ENCODE peak calls at places on chromosome 6, in four cellular contexts. One of them, this sample, is unnamed.

GRCh38 chr6:39430968-39431523 is 108.5 kb upstream of the KCNK16 start:
- DNase-seq in brain microvascular endothelial cell: no peak
- DNase-seq in SJSA1: peak
- DNase-seq in CD8-positive, alpha-beta T cell: no peak
- DNase-seq in this sample: peak

GRCh38 chr6:163232015-163232523 is 182.4 kb upstream of the QKI start:
- DNase-seq in brain microvascular endothelial cell: no peak
- DNase-seq in SJSA1: no peak
- DNase-seq in CD8-positive, alpha-beta T cell: no peak
- DNase-seq in this sample: no peak

GRCh38 chr6:34412643-34413214 is 13.1 kb downstream of the RPS10 start:
- DNase-seq in brain microvascular endothelial cell: no peak
- DNase-seq in SJSA1: peak
- DNase-seq in CD8-positive, alpha-beta T cell: no peak
- DNase-seq in this sample: no peak

GRCh38 chr6:125316621-125317020 is 14.9 kb upstream of the HDDC2 start:
- DNase-seq in brain microvascular endothelial cell: no peak
- DNase-seq in SJSA1: no peak
- DNase-seq in CD8-positive, alpha-beta T cell: no peak
- DNase-seq in this sample: no peak

GRCh38 chr6:100257661-100258395 is 206.9 kb downstream of the SIM1 start:
- DNase-seq in brain microvascular endothelial cell: peak
- DNase-seq in SJSA1: peak
- DNase-seq in CD8-positive, alpha-beta T cell: no peak
- DNase-seq in this sample: peak

GRCh38 chr6:44284119-44284518 is 13.9 kb downstream of the TMEM151B start:
- DNase-seq in brain microvascular endothelial cell: no peak
- DNase-seq in SJSA1: no peak
- DNase-seq in CD8-positive, alpha-beta T cell: no peak
- DNase-seq in this sample: no peak

GRCh38 chr6:158185729-158186456 is 17.7 kb downstream of the GTF2H5 start:
- DNase-seq in brain microvascular endothelial cell: peak
- DNase-seq in SJSA1: no peak
- DNase-seq in CD8-positive, alpha-beta T cell: no peak
- DNase-seq in this sample: no peak

GRCh38 chr6:147841749-147842148 is 333.3 kb downstream of the SAMD5 start:
- DNase-seq in brain microvascular endothelial cell: no peak
- DNase-seq in SJSA1: no peak
- DNase-seq in CD8-positive, alpha-beta T cell: no peak
- DNase-seq in this sample: no peak

GRCh38 chr6:88566746-88567534 is 396.5 kb downstream of the RNGTT start:
- DNase-seq in brain microvascular endothelial cell: no peak
- DNase-seq in SJSA1: no peak
- DNase-seq in CD8-positive, alpha-beta T cell: no peak
- DNase-seq in this sample: no peak

GRCh38 chr6:88730602-88731001 is 232.8 kb downstream of the RNGTT start:
- DNase-seq in brain microvascular endothelial cell: peak
- DNase-seq in SJSA1: peak
- DNase-seq in CD8-positive, alpha-beta T cell: no peak
- DNase-seq in this sample: no peak

GRCh38 chr6:84653027-84653551 is 111.3 kb downstream of the TBX18 start:
- DNase-seq in brain microvascular endothelial cell: no peak
- DNase-seq in SJSA1: no peak
- DNase-seq in CD8-positive, alpha-beta T cell: no peak
- DNase-seq in this sample: no peak

GRCh38 chr6:137729866-137730629 is 137.0 kb upstream of the TNFAIP3 start:
- DNase-seq in brain microvascular endothelial cell: peak
- DNase-seq in SJSA1: no peak
- DNase-seq in CD8-positive, alpha-beta T cell: no peak
- DNase-seq in this sample: no peak

GRCh38 chr6:93423542-93423941 is 4.2 kb upstream of the EPHA7 start:
- DNase-seq in brain microvascular endothelial cell: peak
- DNase-seq in SJSA1: no peak
- DNase-seq in CD8-positive, alpha-beta T cell: no peak
- DNase-seq in this sample: peak

GRCh38 chr6:97292671-97293070 is 9.7 kb upstream of the MMS22L start:
- DNase-seq in brain microvascular endothelial cell: no peak
- DNase-seq in SJSA1: peak
- DNase-seq in CD8-positive, alpha-beta T cell: no peak
- DNase-seq in this sample: no peak

GRCh38 chr6:3542032-3542640 is 85.3 kb upstream of the SLC22A23 start:
- DNase-seq in brain microvascular endothelial cell: no peak
- DNase-seq in SJSA1: no peak
- DNase-seq in CD8-positive, alpha-beta T cell: no peak
- DNase-seq in this sample: no peak

GRCh38 chr6:35725721-35726438 is 11.0 kb upstream of the ARMC12 start:
- DNase-seq in brain microvascular endothelial cell: peak
- DNase-seq in SJSA1: no peak
- DNase-seq in CD8-positive, alpha-beta T cell: no peak
- DNase-seq in this sample: no peak

GRCh38 chr6:64034840-64035656 is 399.4 kb downstream of the PHF3 start:
- DNase-seq in brain microvascular endothelial cell: no peak
- DNase-seq in SJSA1: no peak
- DNase-seq in CD8-positive, alpha-beta T cell: no peak
- DNase-seq in this sample: no peak

GRCh38 chr6:56246941-56247653 is at the start of gene COL21A1:
- DNase-seq in brain microvascular endothelial cell: no peak
- DNase-seq in SJSA1: no peak
- DNase-seq in CD8-positive, alpha-beta T cell: no peak
- DNase-seq in this sample: no peak

GRCh38 chr6:99879431-99879830 is 114.6 kb downstream of the MCHR2 start:
- DNase-seq in brain microvascular endothelial cell: no peak
- DNase-seq in SJSA1: no peak
- DNase-seq in CD8-positive, alpha-beta T cell: no peak
- DNase-seq in this sample: no peak

GRCh38 chr6:16374796-16375195 is 136.4 kb downstream of the GMPR start:
- DNase-seq in brain microvascular endothelial cell: no peak
- DNase-seq in SJSA1: no peak
- DNase-seq in CD8-positive, alpha-beta T cell: no peak
- DNase-seq in this sample: no peak

GRCh38 chr6:131443514-131443913 is 129.5 kb upstream of the ARG1 start:
- DNase-seq in brain microvascular endothelial cell: no peak
- DNase-seq in SJSA1: no peak
- DNase-seq in CD8-positive, alpha-beta T cell: peak
- DNase-seq in this sample: peak

GRCh38 chr6:19399406-19399805 is 437.8 kb upstream of the ID4 start:
- DNase-seq in brain microvascular endothelial cell: peak
- DNase-seq in SJSA1: no peak
- DNase-seq in CD8-positive, alpha-beta T cell: no peak
- DNase-seq in this sample: no peak

GRCh38 chr6:85673198-85674139 is 30.8 kb upstream of the SYNCRIP start:
- DNase-seq in brain microvascular endothelial cell: no peak
- DNase-seq in SJSA1: no peak
- DNase-seq in CD8-positive, alpha-beta T cell: no peak
- DNase-seq in this sample: no peak

GRCh38 chr6:43283905-43284304 is 14.2 kb upstream of the SLC22A7 start:
- DNase-seq in brain microvascular endothelial cell: no peak
- DNase-seq in SJSA1: no peak
- DNase-seq in CD8-positive, alpha-beta T cell: no peak
- DNase-seq in this sample: no peak

DNA sequence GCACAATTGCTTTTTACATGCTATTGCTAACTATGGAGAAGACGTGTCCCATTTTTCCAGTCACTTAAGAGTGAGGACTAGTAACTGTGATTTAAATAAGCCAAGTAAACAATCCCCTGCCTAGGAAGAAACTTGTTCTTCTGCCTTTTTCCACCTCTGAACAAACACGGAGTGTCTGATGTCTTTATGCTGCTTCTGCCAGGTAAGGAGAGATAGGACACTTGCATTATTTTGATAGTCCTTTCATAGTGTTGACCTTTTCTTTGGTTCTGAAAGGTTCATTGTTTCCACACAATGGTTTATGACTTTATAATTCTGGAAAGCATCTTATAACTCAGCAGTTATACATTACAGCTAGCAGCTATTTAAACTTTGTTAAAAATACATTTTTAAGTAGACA is 8.4 kb downstream of the LRP11 start:
- DNase-seq in brain microvascular endothelial cell: no peak
- DNase-seq in SJSA1: no peak
- DNase-seq in CD8-positive, alpha-beta T cell: no peak
- DNase-seq in this sample: no peak
- H3K4me3 ChIP-seq in brain microvascular endothelial cell: peak
- H3K4me3 ChIP-seq in SJSA1: peak
- H3K4me3 ChIP-seq in CD8-positive, alpha-beta T cell: no peak
- H3K4me3 ChIP-seq in this sample: no peak

DNA sequence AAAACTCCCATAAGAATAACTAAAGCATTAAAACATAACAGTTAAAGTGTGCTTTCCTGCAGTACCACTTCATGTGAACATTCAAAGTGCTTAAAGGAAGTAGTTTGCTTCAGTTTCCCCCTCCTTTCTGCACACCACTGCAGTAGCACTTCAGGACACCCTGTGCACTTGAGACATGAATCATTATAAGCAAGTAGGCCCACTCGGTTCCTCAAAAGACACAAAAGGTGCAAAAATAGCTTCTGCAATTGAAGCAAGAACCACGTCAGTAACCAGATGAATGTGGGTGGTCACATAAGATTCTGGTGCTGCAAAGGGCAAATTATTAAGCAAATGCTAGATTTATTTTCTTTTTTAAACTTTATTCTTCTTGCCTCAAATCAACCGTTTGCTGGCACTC is 160.6 kb downstream of the HIVEP2 start:
- DNase-seq in brain microvascular endothelial cell: no peak
- DNase-seq in SJSA1: peak
- DNase-seq in CD8-positive, alpha-beta T cell: no peak
- DNase-seq in this sample: no peak
- H3K4me3 ChIP-seq in brain microvascular endothelial cell: no peak
- H3K4me3 ChIP-seq in SJSA1: no peak
- H3K4me3 ChIP-seq in CD8-positive, alpha-beta T cell: no peak
- H3K4me3 ChIP-seq in this sample: no peak

GRCh38 chr6:30075094-30075986 is at the start of gene RNF39:
- DNase-seq in brain microvascular endothelial cell: no peak
- DNase-seq in SJSA1: no peak
- DNase-seq in CD8-positive, alpha-beta T cell: no peak
- DNase-seq in this sample: no peak
- H3K4me3 ChIP-seq in brain microvascular endothelial cell: no peak
- H3K4me3 ChIP-seq in SJSA1: no peak
- H3K4me3 ChIP-seq in CD8-positive, alpha-beta T cell: peak
- H3K4me3 ChIP-seq in this sample: no peak

DNA sequence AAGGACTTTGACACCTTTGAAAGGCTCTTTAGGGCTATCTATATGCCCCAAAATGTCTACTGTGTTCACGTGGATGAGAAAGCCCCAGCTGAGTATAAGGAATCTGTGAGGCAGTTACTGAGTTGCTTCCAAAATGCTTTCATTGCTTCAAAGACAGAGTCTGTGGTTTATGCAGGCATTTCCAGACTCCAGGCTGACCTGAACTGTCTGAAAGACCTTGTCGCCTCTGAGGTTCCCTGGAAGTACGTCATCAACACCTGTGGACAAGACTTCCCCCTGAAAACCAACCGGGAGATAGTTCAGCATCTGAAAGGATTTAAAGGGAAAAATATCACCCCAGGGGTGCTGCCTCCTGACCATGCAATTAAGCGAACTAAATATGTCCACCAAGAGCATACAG is 65.2 kb downstream of the GCNT2 start:
- DNase-seq in brain microvascular endothelial cell: no peak
- DNase-seq in SJSA1: no peak
- DNase-seq in CD8-positive, alpha-beta T cell: no peak
- DNase-seq in this sample: no peak
- H3K4me3 ChIP-seq in brain microvascular endothelial cell: no peak
- H3K4me3 ChIP-seq in SJSA1: no peak
- H3K4me3 ChIP-seq in CD8-positive, alpha-beta T cell: no peak
- H3K4me3 ChIP-seq in this sample: no peak